ENCODE peak calls at places on chromosomes 13 and 19, in ten cellular contexts. One of them, this sample, is unnamed.

GRCh38 chr13:34405410-34405809 is 536.7 kb upstream of the NBEA start:
- DNase-seq in T1000: no peak
- DNase-seq in A549: no peak
- DNase-seq in WTC11: no peak
- DNase-seq in astrocyte: no peak
- DNase-seq in fibroblast of the aortic adventitia: no peak
- DNase-seq in HFFc6: no peak
- DNase-seq in stimulated activated CD8-positive, alpha-beta memory T cell treated with anti-CD3 and anti-CD28 coated beads, Interleukin-15, amount 100 ng/mL, for 48 hours: no peak
- DNase-seq in GM13976: no peak
- DNase-seq in thoracic aorta: no peak
- DNase-seq in this sample: no peak

GRCh38 chr13:75798353-75799245 is 162.5 kb downstream of the LMO7 start:
- DNase-seq in HFFc6: peak; percentile 66
- DNase-seq in thoracic aorta: no peak
- DNase-seq in stimulated activated CD8-positive, alpha-beta memory T cell treated with anti-CD3 and anti-CD28 coated beads, Interleukin-15, amount 100 ng/mL, for 48 hours: no peak
- DNase-seq in A549: peak; percentile 24
- DNase-seq in GM13976: no peak
- DNase-seq in WTC11: no peak
- DNase-seq in T1000: no peak
- DNase-seq in astrocyte: peak; percentile 69
- DNase-seq in fibroblast of the aortic adventitia: peak; percentile 62
- DNase-seq in this sample: no peak

GRCh38 chr13:33441015-33441414 is 155.5 kb upstream of the STARD13 start:
- DNase-seq in GM13976: no peak
- DNase-seq in A549: peak; percentile 37
- DNase-seq in thoracic aorta: no peak
- DNase-seq in astrocyte: no peak
- DNase-seq in fibroblast of the aortic adventitia: peak; percentile 39
- DNase-seq in stimulated activated CD8-positive, alpha-beta memory T cell treated with anti-CD3 and anti-CD28 coated beads, Interleukin-15, amount 100 ng/mL, for 48 hours: no peak
- DNase-seq in WTC11: peak; percentile 30
- DNase-seq in HFFc6: peak; percentile 23
- DNase-seq in T1000: no peak
- DNase-seq in this sample: peak; percentile 26

GRCh38 chr19:47049307-47049700 is 880 bp upstream of the TMEM160 start:
- DNase-seq in GM13976: no peak
- DNase-seq in stimulated activated CD8-positive, alpha-beta memory T cell treated with anti-CD3 and anti-CD28 coated beads, Interleukin-15, amount 100 ng/mL, for 48 hours: no peak
- DNase-seq in thoracic aorta: no peak
- DNase-seq in A549: no peak
- DNase-seq in astrocyte: peak; percentile 63
- DNase-seq in T1000: no peak
- DNase-seq in fibroblast of the aortic adventitia: peak; percentile 75
- DNase-seq in WTC11: no peak
- DNase-seq in HFFc6: peak; percentile 72
- DNase-seq in this sample: peak; percentile 98

GRCh38 chr19:801030-801860 is 4.0 kb downstream of the PTBP1 start:
- DNase-seq in stimulated activated CD8-positive, alpha-beta memory T cell treated with anti-CD3 and anti-CD28 coated beads, Interleukin-15, amount 100 ng/mL, for 48 hours: no peak
- DNase-seq in HFFc6: no peak
- DNase-seq in fibroblast of the aortic adventitia: peak; percentile 55
- DNase-seq in A549: no peak
- DNase-seq in WTC11: no peak
- DNase-seq in T1000: peak; percentile 64
- DNase-seq in GM13976: no peak
- DNase-seq in thoracic aorta: peak; percentile 55
- DNase-seq in astrocyte: no peak
- DNase-seq in this sample: no peak

GRCh38 chr13:33381906-33382305 is 96.4 kb upstream of the STARD13 start:
- DNase-seq in WTC11: no peak
- DNase-seq in GM13976: no peak
- DNase-seq in A549: no peak
- DNase-seq in T1000: no peak
- DNase-seq in HFFc6: no peak
- DNase-seq in stimulated activated CD8-positive, alpha-beta memory T cell treated with anti-CD3 and anti-CD28 coated beads, Interleukin-15, amount 100 ng/mL, for 48 hours: no peak
- DNase-seq in fibroblast of the aortic adventitia: no peak
- DNase-seq in thoracic aorta: no peak
- DNase-seq in astrocyte: no peak
- DNase-seq in this sample: no peak

GRCh38 chr19:1133471-1133929 is 29.7 kb downstream of the GPX4 start:
- DNase-seq in thoracic aorta: no peak
- DNase-seq in GM13976: peak; percentile 93
- DNase-seq in HFFc6: no peak
- DNase-seq in A549: peak; percentile 74
- DNase-seq in T1000: peak; percentile 53
- DNase-seq in astrocyte: no peak
- DNase-seq in stimulated activated CD8-positive, alpha-beta memory T cell treated with anti-CD3 and anti-CD28 coated beads, Interleukin-15, amount 100 ng/mL, for 48 hours: peak; percentile 81
- DNase-seq in WTC11: peak; percentile 74
- DNase-seq in fibroblast of the aortic adventitia: no peak
- DNase-seq in this sample: peak; percentile 48

GRCh38 chr13:67299072-67299635 is 69.0 kb upstream of the PCDH9 start:
- DNase-seq in fibroblast of the aortic adventitia: peak; percentile 93
- DNase-seq in astrocyte: peak; percentile 95
- DNase-seq in A549: peak; percentile 47
- DNase-seq in thoracic aorta: no peak
- DNase-seq in WTC11: no peak
- DNase-seq in HFFc6: peak; percentile 8
- DNase-seq in T1000: no peak
- DNase-seq in GM13976: no peak
- DNase-seq in stimulated activated CD8-positive, alpha-beta memory T cell treated with anti-CD3 and anti-CD28 coated beads, Interleukin-15, amount 100 ng/mL, for 48 hours: no peak
- DNase-seq in this sample: no peak

GRCh38 chr19:47471733-47472457 is at the start of gene SLC8A2:
- DNase-seq in fibroblast of the aortic adventitia: peak; percentile 73
- DNase-seq in astrocyte: peak; percentile 77
- DNase-seq in stimulated activated CD8-positive, alpha-beta memory T cell treated with anti-CD3 and anti-CD28 coated beads, Interleukin-15, amount 100 ng/mL, for 48 hours: peak; percentile 33
- DNase-seq in thoracic aorta: peak; percentile 58
- DNase-seq in GM13976: peak; percentile 83
- DNase-seq in HFFc6: peak; percentile 42
- DNase-seq in A549: peak; percentile 76
- DNase-seq in T1000: peak; percentile 22
- DNase-seq in WTC11: peak; percentile 91
- DNase-seq in this sample: peak; percentile 91

GRCh38 chr13:112331675-112332074 is 44.5 kb upstream of the SPACA7 start:
- DNase-seq in HFFc6: no peak
- DNase-seq in T1000: no peak
- DNase-seq in stimulated activated CD8-positive, alpha-beta memory T cell treated with anti-CD3 and anti-CD28 coated beads, Interleukin-15, amount 100 ng/mL, for 48 hours: no peak
- DNase-seq in WTC11: no peak
- DNase-seq in A549: no peak
- DNase-seq in thoracic aorta: no peak
- DNase-seq in fibroblast of the aortic adventitia: no peak
- DNase-seq in GM13976: no peak
- DNase-seq in astrocyte: no peak
- DNase-seq in this sample: no peak

GRCh38 chr13:98665638-98665995 is 86.9 kb downstream of the SLC15A1 start:
- DNase-seq in astrocyte: peak; percentile 53
- DNase-seq in fibroblast of the aortic adventitia: no peak
- DNase-seq in WTC11: no peak
- DNase-seq in HFFc6: no peak
- DNase-seq in thoracic aorta: no peak
- DNase-seq in stimulated activated CD8-positive, alpha-beta memory T cell treated with anti-CD3 and anti-CD28 coated beads, Interleukin-15, amount 100 ng/mL, for 48 hours: no peak
- DNase-seq in A549: no peak
- DNase-seq in GM13976: no peak
- DNase-seq in T1000: no peak
- DNase-seq in this sample: no peak

GRCh38 chr13:46160474-46161066 is 21.4 kb downstream of the LCP1 start:
- DNase-seq in HFFc6: peak; percentile 39
- DNase-seq in stimulated activated CD8-positive, alpha-beta memory T cell treated with anti-CD3 and anti-CD28 coated beads, Interleukin-15, amount 100 ng/mL, for 48 hours: no peak
- DNase-seq in WTC11: no peak
- DNase-seq in fibroblast of the aortic adventitia: peak; percentile 76
- DNase-seq in GM13976: peak; percentile 70
- DNase-seq in astrocyte: peak; percentile 18
- DNase-seq in A549: peak; percentile 55
- DNase-seq in T1000: no peak
- DNase-seq in thoracic aorta: no peak
- DNase-seq in this sample: peak; percentile 46

GRCh38 chr19:16117594-16118033 is 5.9 kb downstream of the RAB8A start:
- DNase-seq in WTC11: peak; percentile 30
- DNase-seq in astrocyte: no peak
- DNase-seq in HFFc6: no peak
- DNase-seq in GM13976: peak; percentile 78
- DNase-seq in A549: no peak
- DNase-seq in T1000: no peak
- DNase-seq in stimulated activated CD8-positive, alpha-beta memory T cell treated with anti-CD3 and anti-CD28 coated beads, Interleukin-15, amount 100 ng/mL, for 48 hours: no peak
- DNase-seq in fibroblast of the aortic adventitia: no peak
- DNase-seq in thoracic aorta: no peak
- DNase-seq in this sample: no peak

GRCh38 chr19:3699741-3700241 is 477 bp downstream of the PIP5K1C start:
- DNase-seq in stimulated activated CD8-positive, alpha-beta memory T cell treated with anti-CD3 and anti-CD28 coated beads, Interleukin-15, amount 100 ng/mL, for 48 hours: no peak
- DNase-seq in thoracic aorta: no peak
- DNase-seq in A549: no peak
- DNase-seq in astrocyte: no peak
- DNase-seq in GM13976: no peak
- DNase-seq in HFFc6: no peak
- DNase-seq in WTC11: no peak
- DNase-seq in T1000: no peak
- DNase-seq in fibroblast of the aortic adventitia: no peak
- DNase-seq in this sample: no peak